ENCODE peak calls at places on chromosomes 1 and 21, in eight cellular contexts. One of them, this sample, is unnamed.
A peak's percentile ranks its signal among the peaks of the same experiment; 100 is the strongest.

GRCh38 chr1:67788907-67789306 is 44.4 kb downstream of the GNG12 start:
- DNase-seq in PC-3: no peak
- DNase-seq in keratinocyte: no peak
- DNase-seq in IMR-90: no peak
- DNase-seq in lower leg skin: no peak
- DNase-seq in hepatocyte: no peak
- DNase-seq in BE2C: no peak
- DNase-seq in stomach: no peak
- DNase-seq in this sample: no peak

GRCh38 chr21:41665766-41666595 is 100.9 kb downstream of the RIPK4 start:
- DNase-seq in lower leg skin: no peak
- DNase-seq in hepatocyte: no peak
- DNase-seq in keratinocyte: no peak
- DNase-seq in PC-3: no peak
- DNase-seq in IMR-90: no peak
- DNase-seq in stomach: no peak
- DNase-seq in BE2C: no peak
- DNase-seq in this sample: no peak

GRCh38 chr1:203390298-203390697 is 39.4 kb upstream of the FMOD start:
- DNase-seq in stomach: no peak
- DNase-seq in lower leg skin: no peak
- DNase-seq in keratinocyte: no peak
- DNase-seq in hepatocyte: no peak
- DNase-seq in IMR-90: no peak
- DNase-seq in PC-3: no peak
- DNase-seq in BE2C: no peak
- DNase-seq in this sample: no peak

GRCh38 chr1:226097866-226098625 is 35.5 kb downstream of the H3-3A start:
- DNase-seq in keratinocyte: no peak
- DNase-seq in IMR-90: peak; percentile 65
- DNase-seq in hepatocyte: no peak
- DNase-seq in BE2C: no peak
- DNase-seq in lower leg skin: no peak
- DNase-seq in PC-3: peak; percentile 94
- DNase-seq in stomach: no peak
- DNase-seq in this sample: no peak

GRCh38 chr1:48003741-48004503 is 6.7 kb upstream of the TRABD2B start:
- DNase-seq in keratinocyte: no peak
- DNase-seq in lower leg skin: no peak
- DNase-seq in PC-3: no peak
- DNase-seq in hepatocyte: no peak
- DNase-seq in BE2C: peak; percentile 33
- DNase-seq in IMR-90: no peak
- DNase-seq in stomach: no peak
- DNase-seq in this sample: no peak

GRCh38 chr1:15153842-15154479 is 414 bp downstream of the TMEM51 start:
- DNase-seq in keratinocyte: no peak
- DNase-seq in IMR-90: peak; percentile 66
- DNase-seq in BE2C: peak; percentile 67
- DNase-seq in lower leg skin: no peak
- DNase-seq in PC-3: peak; percentile 69
- DNase-seq in stomach: peak; percentile 73
- DNase-seq in hepatocyte: peak; percentile 88
- DNase-seq in this sample: peak; percentile 72

GRCh38 chr1:232335261-232335660 is 294.7 kb downstream of the SIPA1L2 start:
- DNase-seq in keratinocyte: no peak
- DNase-seq in IMR-90: no peak
- DNase-seq in stomach: no peak
- DNase-seq in BE2C: no peak
- DNase-seq in lower leg skin: no peak
- DNase-seq in PC-3: no peak
- DNase-seq in hepatocyte: no peak
- DNase-seq in this sample: no peak

GRCh38 chr1:9038881-9039760 is 12.9 kb upstream of the SLC2A7 start:
- DNase-seq in stomach: no peak
- DNase-seq in PC-3: no peak
- DNase-seq in BE2C: no peak
- DNase-seq in keratinocyte: no peak
- DNase-seq in lower leg skin: no peak
- DNase-seq in IMR-90: no peak
- DNase-seq in hepatocyte: no peak
- DNase-seq in this sample: no peak

GRCh38 chr21:40166291-40166843 is 299.1 kb downstream of the PCP4 start:
- DNase-seq in stomach: no peak
- DNase-seq in PC-3: no peak
- DNase-seq in keratinocyte: no peak
- DNase-seq in lower leg skin: no peak
- DNase-seq in BE2C: no peak
- DNase-seq in IMR-90: no peak
- DNase-seq in hepatocyte: peak; percentile 14
- DNase-seq in this sample: no peak

GRCh38 chr1:41418868-41419583 is 57.8 kb downstream of the FOXO6 start:
- DNase-seq in BE2C: peak; percentile 22
- DNase-seq in hepatocyte: peak; percentile 48
- DNase-seq in IMR-90: peak; percentile 84
- DNase-seq in PC-3: peak; percentile 96
- DNase-seq in lower leg skin: peak; percentile 86
- DNase-seq in stomach: peak; percentile 90
- DNase-seq in keratinocyte: peak; percentile 65
- DNase-seq in this sample: no peak

GRCh38 chr1:65422241-65423203 is 2.1 kb downstream of the LEPR start:
- DNase-seq in hepatocyte: no peak
- DNase-seq in IMR-90: peak; percentile 44
- DNase-seq in BE2C: no peak
- DNase-seq in lower leg skin: peak; percentile 32
- DNase-seq in stomach: no peak
- DNase-seq in PC-3: peak; percentile 31
- DNase-seq in keratinocyte: peak; percentile 60
- DNase-seq in this sample: no peak

GRCh38 chr1:44926311-44926781 is 60.0 kb downstream of the EIF2B3 start:
- DNase-seq in IMR-90: peak; percentile 66
- DNase-seq in PC-3: no peak
- DNase-seq in lower leg skin: no peak
- DNase-seq in BE2C: no peak
- DNase-seq in hepatocyte: no peak
- DNase-seq in keratinocyte: no peak
- DNase-seq in stomach: no peak
- DNase-seq in this sample: no peak

GRCh38 chr1:201914456-201915235 is 25.9 kb downstream of the SHISA4 start:
- DNase-seq in hepatocyte: no peak
- DNase-seq in IMR-90: peak; percentile 36
- DNase-seq in PC-3: no peak
- DNase-seq in lower leg skin: no peak
- DNase-seq in keratinocyte: no peak
- DNase-seq in BE2C: no peak
- DNase-seq in stomach: no peak
- DNase-seq in this sample: peak; percentile 72

GRCh38 chr1:24316659-24317058 is 2.5 kb upstream of the GRHL3 start:
- DNase-seq in BE2C: no peak
- DNase-seq in PC-3: no peak
- DNase-seq in stomach: no peak
- DNase-seq in lower leg skin: no peak
- DNase-seq in keratinocyte: no peak
- DNase-seq in hepatocyte: no peak
- DNase-seq in IMR-90: no peak
- DNase-seq in this sample: no peak
- TF ChIP-seq CTCF in BE2C: no peak
- TF ChIP-seq CTCF in PC-3: no peak
- TF ChIP-seq CTCF in stomach: no peak
- TF ChIP-seq CTCF in lower leg skin: no peak
- TF ChIP-seq CTCF in keratinocyte: peak; percentile 46
- TF ChIP-seq CTCF in hepatocyte: no peak
- TF ChIP-seq CTCF in IMR-90: no peak
- TF ChIP-seq CTCF in this sample: no peak

GRCh38 chr1:156572663-156573018 is 276 bp upstream of the IQGAP3 start:
- DNase-seq in lower leg skin: no peak
- DNase-seq in BE2C: no peak
- DNase-seq in IMR-90: no peak
- DNase-seq in keratinocyte: no peak
- DNase-seq in hepatocyte: no peak
- DNase-seq in stomach: no peak
- DNase-seq in PC-3: no peak
- DNase-seq in this sample: no peak

GRCh38 chr1:156577512-156577911 is 2.0 kb upstream of the TTC24 start:
- DNase-seq in lower leg skin: no peak
- DNase-seq in IMR-90: no peak
- DNase-seq in PC-3: peak; percentile 37
- DNase-seq in stomach: no peak
- DNase-seq in hepatocyte: no peak
- DNase-seq in keratinocyte: no peak
- DNase-seq in BE2C: no peak
- DNase-seq in this sample: no peak

GRCh38 chr1:156571261-156571958 is 955 bp downstream of the IQGAP3 start:
- DNase-seq in BE2C: no peak
- DNase-seq in PC-3: peak; percentile 77
- DNase-seq in IMR-90: peak; percentile 96
- DNase-seq in lower leg skin: no peak
- DNase-seq in stomach: no peak
- DNase-seq in hepatocyte: peak; percentile 69
- DNase-seq in keratinocyte: no peak
- DNase-seq in this sample: no peak

GRCh38 chr1:156574039-156574633 is 1.8 kb upstream of the IQGAP3 start:
- DNase-seq in PC-3: no peak
- DNase-seq in lower leg skin: no peak
- DNase-seq in keratinocyte: no peak
- DNase-seq in stomach: no peak
- DNase-seq in IMR-90: no peak
- DNase-seq in BE2C: no peak
- DNase-seq in hepatocyte: no peak
- DNase-seq in this sample: no peak

GRCh38 chr1:156571959-156572662 is at the start of gene IQGAP3:
- DNase-seq in BE2C: peak; percentile 88
- DNase-seq in IMR-90: peak; percentile 69
- DNase-seq in lower leg skin: peak; percentile 78
- DNase-seq in hepatocyte: peak; percentile 95
- DNase-seq in PC-3: peak; percentile 94
- DNase-seq in keratinocyte: no peak
- DNase-seq in stomach: peak; percentile 90
- DNase-seq in this sample: peak; percentile 92
- H3K4me3 ChIP-seq in BE2C: peak within 1 kb of the TSS; percentile 84
- H3K4me3 ChIP-seq in IMR-90: peak within 1 kb of the TSS; percentile 73
- H3K4me3 ChIP-seq in lower leg skin: no peak within 1 kb of the TSS
- H3K4me3 ChIP-seq in hepatocyte: peak within 1 kb of the TSS; percentile 8
- H3K4me3 ChIP-seq in PC-3: peak within 1 kb of the TSS; percentile 99
- H3K4me3 ChIP-seq in keratinocyte: peak within 1 kb of the TSS; percentile 56
- H3K4me3 ChIP-seq in stomach: peak within 1 kb of the TSS; percentile 38
- H3K4me3 ChIP-seq in this sample: peak within 1 kb of the TSS; percentile 48

GRCh38 chr1:54259546-54259945 is 59.6 kb downstream of the MRPL37 start:
- DNase-seq in IMR-90: no peak
- DNase-seq in stomach: no peak
- DNase-seq in lower leg skin: no peak
- DNase-seq in PC-3: no peak
- DNase-seq in hepatocyte: no peak
- DNase-seq in keratinocyte: no peak
- DNase-seq in BE2C: no peak
- DNase-seq in this sample: no peak

GRCh38 chr1:54255026-54255425 is 55.1 kb downstream of the MRPL37 start:
- DNase-seq in lower leg skin: no peak
- DNase-seq in keratinocyte: no peak
- DNase-seq in hepatocyte: no peak
- DNase-seq in IMR-90: peak; percentile 73
- DNase-seq in BE2C: no peak
- DNase-seq in PC-3: peak; percentile 33
- DNase-seq in stomach: no peak
- DNase-seq in this sample: no peak

GRCh38 chr1:54254055-54254454 is 54.1 kb downstream of the MRPL37 start:
- DNase-seq in stomach: no peak
- DNase-seq in keratinocyte: no peak
- DNase-seq in lower leg skin: no peak
- DNase-seq in IMR-90: peak; percentile 31
- DNase-seq in PC-3: peak; percentile 59
- DNase-seq in hepatocyte: no peak
- DNase-seq in BE2C: peak; percentile 36
- DNase-seq in this sample: peak; percentile 52

GRCh38 chr1:54257876-54258275 is 57.9 kb downstream of the MRPL37 start:
- DNase-seq in BE2C: no peak
- DNase-seq in stomach: no peak
- DNase-seq in lower leg skin: no peak
- DNase-seq in PC-3: no peak
- DNase-seq in IMR-90: no peak
- DNase-seq in hepatocyte: no peak
- DNase-seq in keratinocyte: no peak
- DNase-seq in this sample: no peak

DNA sequence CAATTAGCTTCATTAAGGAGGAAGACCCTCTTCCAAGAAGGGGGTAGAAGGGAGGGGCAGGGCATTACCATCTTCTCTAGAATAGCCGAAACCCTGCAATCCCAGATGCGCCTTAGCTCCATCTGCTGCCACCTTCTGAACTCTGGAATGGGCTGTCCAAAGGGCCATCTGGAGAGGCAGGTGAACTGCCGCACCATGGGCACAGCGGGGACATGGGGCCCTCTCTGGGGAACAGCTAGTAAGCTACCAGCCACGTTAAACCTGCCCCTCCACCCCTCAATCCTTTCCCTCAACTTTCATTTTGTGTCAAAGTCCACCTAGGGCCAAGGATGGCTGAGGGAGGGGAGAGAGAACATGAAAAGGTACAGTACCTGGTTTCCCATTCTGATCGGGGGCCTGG is 56.8 kb downstream of the MRPL37 start:
- DNase-seq in PC-3: no peak
- DNase-seq in BE2C: no peak
- DNase-seq in stomach: no peak
- DNase-seq in IMR-90: no peak
- DNase-seq in lower leg skin: no peak
- DNase-seq in hepatocyte: peak; percentile 49
- DNase-seq in keratinocyte: no peak
- DNase-seq in this sample: no peak
- TF ChIP-seq CTCF in PC-3: no peak
- TF ChIP-seq CTCF in BE2C: no peak
- TF ChIP-seq CTCF in stomach: no peak
- TF ChIP-seq CTCF in IMR-90: no peak
- TF ChIP-seq CTCF in lower leg skin: no peak
- TF ChIP-seq CTCF in hepatocyte: no peak
- TF ChIP-seq CTCF in keratinocyte: no peak
- TF ChIP-seq CTCF in this sample: no peak

GRCh38 chr1:234327577-234328164 is 45.6 kb upstream of the COA6 start:
- DNase-seq in hepatocyte: no peak
- DNase-seq in BE2C: no peak
- DNase-seq in IMR-90: no peak
- DNase-seq in lower leg skin: no peak
- DNase-seq in keratinocyte: no peak
- DNase-seq in PC-3: no peak
- DNase-seq in stomach: no peak
- DNase-seq in this sample: peak; percentile 6

GRCh38 chr1:234324668-234325225 is 48.5 kb upstream of the COA6 start:
- DNase-seq in BE2C: peak; percentile 24
- DNase-seq in lower leg skin: no peak
- DNase-seq in stomach: no peak
- DNase-seq in hepatocyte: no peak
- DNase-seq in PC-3: no peak
- DNase-seq in keratinocyte: no peak
- DNase-seq in IMR-90: no peak
- DNase-seq in this sample: no peak

GRCh38 chr1:234326493-234327366 is 46.5 kb upstream of the COA6 start:
- DNase-seq in PC-3: peak; percentile 81
- DNase-seq in keratinocyte: no peak
- DNase-seq in hepatocyte: peak; percentile 67
- DNase-seq in stomach: peak; percentile 60
- DNase-seq in IMR-90: peak; percentile 43
- DNase-seq in BE2C: peak; percentile 70
- DNase-seq in lower leg skin: peak; percentile 28
- DNase-seq in this sample: peak; percentile 71

GRCh38 chr1:234322979-234323378 is 50.3 kb upstream of the COA6 start:
- DNase-seq in hepatocyte: peak; percentile 54
- DNase-seq in stomach: peak; percentile 61
- DNase-seq in keratinocyte: no peak
- DNase-seq in BE2C: peak; percentile 84
- DNase-seq in PC-3: peak; percentile 41
- DNase-seq in lower leg skin: no peak
- DNase-seq in IMR-90: peak; percentile 17
- DNase-seq in this sample: peak; percentile 71

GRCh38 chr1:234325878-234326492 is 47.3 kb upstream of the COA6 start:
- DNase-seq in keratinocyte: no peak
- DNase-seq in lower leg skin: no peak
- DNase-seq in BE2C: no peak
- DNase-seq in stomach: no peak
- DNase-seq in IMR-90: no peak
- DNase-seq in PC-3: no peak
- DNase-seq in hepatocyte: no peak
- DNase-seq in this sample: no peak
- H3K4me3 ChIP-seq in keratinocyte: no peak overlapping the region
- H3K4me3 ChIP-seq in lower leg skin: no peak overlapping the region
- H3K4me3 ChIP-seq in BE2C: peak overlapping the region; percentile 64
- H3K4me3 ChIP-seq in stomach: no peak overlapping the region
- H3K4me3 ChIP-seq in IMR-90: no peak overlapping the region
- H3K4me3 ChIP-seq in PC-3: peak overlapping the region; percentile 66
- H3K4me3 ChIP-seq in hepatocyte: no peak overlapping the region
- H3K4me3 ChIP-seq in this sample: no peak overlapping the region